ENCODE peak calls at places on chromosomes 4 and X, in five cellular contexts. One of them, this sample, is unnamed.
A peak's percentile ranks its signal among the peaks of the same experiment; 100 is the strongest.

GRCh38 chr4:1869530-1870327 is 1.5 kb upstream of the NSD2 start:
- ATAC-seq in IMR-90: no peak
- ATAC-seq in heart left ventricle: no peak
- ATAC-seq in upper lobe of left lung: no peak
- ATAC-seq in K562: peak; percentile 18
- ATAC-seq in this sample: no peak

GRCh38 chr4:110704748-110705439 is 82.0 kb upstream of the PITX2 start:
- ATAC-seq in IMR-90: no peak
- ATAC-seq in heart left ventricle: no peak
- ATAC-seq in upper lobe of left lung: peak; percentile 39
- ATAC-seq in K562: no peak
- ATAC-seq in this sample: no peak

GRCh38 chr4:41334182-41334581 is 77.5 kb downstream of the UCHL1 start:
- ATAC-seq in IMR-90: no peak
- ATAC-seq in heart left ventricle: no peak
- ATAC-seq in upper lobe of left lung: no peak
- ATAC-seq in K562: no peak
- ATAC-seq in this sample: no peak

GRCh38 chr4:8897768-8898167 is 26.1 kb upstream of the HMX1 start:
- ATAC-seq in IMR-90: no peak
- ATAC-seq in heart left ventricle: no peak
- ATAC-seq in upper lobe of left lung: peak; percentile 67
- ATAC-seq in K562: no peak
- ATAC-seq in this sample: no peak

GRCh38 chr4:99710681-99711345 is 53.2 kb upstream of the C4orf54 start:
- ATAC-seq in IMR-90: peak; percentile 86
- ATAC-seq in heart left ventricle: no peak
- ATAC-seq in upper lobe of left lung: no peak
- ATAC-seq in K562: no peak
- ATAC-seq in this sample: peak; percentile 43

GRCh38 chr4:85929926-85930325 is 429.9 kb downstream of the MAPK10 start:
- ATAC-seq in IMR-90: no peak
- ATAC-seq in heart left ventricle: no peak
- ATAC-seq in upper lobe of left lung: peak; percentile 35
- ATAC-seq in K562: no peak
- ATAC-seq in this sample: no peak

GRCh38 chr4:87025614-87026041 is 90.8 kb downstream of the AFF1 start:
- ATAC-seq in IMR-90: no peak
- ATAC-seq in heart left ventricle: no peak
- ATAC-seq in upper lobe of left lung: no peak
- ATAC-seq in K562: peak; percentile 42
- ATAC-seq in this sample: no peak

GRCh38 chr4:30616943-30617646 is 103.1 kb upstream of the PCDH7 start:
- ATAC-seq in IMR-90: no peak
- ATAC-seq in heart left ventricle: no peak
- ATAC-seq in upper lobe of left lung: no peak
- ATAC-seq in K562: no peak
- ATAC-seq in this sample: no peak

GRCh38 chrX:23773601-23774175 is 9.3 kb upstream of the SAT1 start:
- ATAC-seq in IMR-90: no peak
- ATAC-seq in heart left ventricle: no peak
- ATAC-seq in upper lobe of left lung: peak; percentile 61
- ATAC-seq in K562: no peak
- ATAC-seq in this sample: no peak

GRCh38 chr4:165970703-165971420 is 97.8 kb downstream of the TLL1 start:
- ATAC-seq in IMR-90: no peak
- ATAC-seq in heart left ventricle: no peak
- ATAC-seq in upper lobe of left lung: no peak
- ATAC-seq in K562: no peak
- ATAC-seq in this sample: no peak

GRCh38 chr4:174928174-174928573 is 10.0 kb downstream of the ADAM29 start:
- ATAC-seq in IMR-90: no peak
- ATAC-seq in heart left ventricle: no peak
- ATAC-seq in upper lobe of left lung: no peak
- ATAC-seq in K562: no peak
- ATAC-seq in this sample: no peak

GRCh38 chr4:147793973-147794690 is 62.2 kb downstream of the ARHGAP10 start:
- ATAC-seq in IMR-90: peak; percentile 36
- ATAC-seq in heart left ventricle: no peak
- ATAC-seq in upper lobe of left lung: no peak
- ATAC-seq in K562: no peak
- ATAC-seq in this sample: no peak

GRCh38 chrX:12011075-12011474 is 127.2 kb upstream of the FRMPD4 start:
- ATAC-seq in IMR-90: peak; percentile 58
- ATAC-seq in heart left ventricle: no peak
- ATAC-seq in upper lobe of left lung: no peak
- ATAC-seq in K562: no peak
- ATAC-seq in this sample: no peak

GRCh38 chrX:65924938-65925507 is 114.9 kb downstream of the VSIG4 start:
- ATAC-seq in IMR-90: no peak
- ATAC-seq in heart left ventricle: no peak
- ATAC-seq in upper lobe of left lung: no peak
- ATAC-seq in K562: peak; percentile 68
- ATAC-seq in this sample: no peak

GRCh38 chrX:151789179-151789800 is 54.7 kb downstream of the CNGA2 start:
- ATAC-seq in IMR-90: no peak
- ATAC-seq in heart left ventricle: no peak
- ATAC-seq in upper lobe of left lung: peak; percentile 90
- ATAC-seq in K562: peak; percentile 34
- ATAC-seq in this sample: peak; percentile 72

GRCh38 chr4:16826397-16826910 is 72.0 kb downstream of the LDB2 start:
- ATAC-seq in IMR-90: no peak
- ATAC-seq in heart left ventricle: no peak
- ATAC-seq in upper lobe of left lung: no peak
- ATAC-seq in K562: no peak
- ATAC-seq in this sample: no peak

GRCh38 chrX:73213734-73214133 is 917 bp downstream of the NAP1L2 start:
- ATAC-seq in IMR-90: no peak
- ATAC-seq in heart left ventricle: no peak
- ATAC-seq in upper lobe of left lung: no peak
- ATAC-seq in K562: no peak
- ATAC-seq in this sample: no peak

GRCh38 chr4:140930556-140930955 is 174.4 kb upstream of the TBC1D9 start:
- ATAC-seq in IMR-90: no peak
- ATAC-seq in heart left ventricle: peak; percentile 82
- ATAC-seq in upper lobe of left lung: no peak
- ATAC-seq in K562: no peak
- ATAC-seq in this sample: peak; percentile 49

GRCh38 chr4:57158221-57158620 is 48.0 kb upstream of the IGFBP7 start:
- ATAC-seq in IMR-90: peak; percentile 40
- ATAC-seq in heart left ventricle: no peak
- ATAC-seq in upper lobe of left lung: no peak
- ATAC-seq in K562: no peak
- ATAC-seq in this sample: no peak

GRCh38 chr4:101306225-101306624 is 41.1 kb downstream of the PPP3CA start:
- ATAC-seq in IMR-90: no peak
- ATAC-seq in heart left ventricle: no peak
- ATAC-seq in upper lobe of left lung: peak; percentile 65
- ATAC-seq in K562: no peak
- ATAC-seq in this sample: no peak

GRCh38 chr4:8675383-8675782 is 82.8 kb downstream of the CPZ start:
- ATAC-seq in IMR-90: peak; percentile 85
- ATAC-seq in heart left ventricle: no peak
- ATAC-seq in upper lobe of left lung: peak; percentile 44
- ATAC-seq in K562: peak; percentile 94
- ATAC-seq in this sample: no peak

GRCh38 chr4:98377626-98378025 is 116.4 kb downstream of the RAP1GDS1 start:
- ATAC-seq in IMR-90: peak; percentile 91
- ATAC-seq in heart left ventricle: no peak
- ATAC-seq in upper lobe of left lung: no peak
- ATAC-seq in K562: no peak
- ATAC-seq in this sample: no peak

GRCh38 chr4:165709526-165709925 is 163.5 kb upstream of the TLL1 start:
- ATAC-seq in IMR-90: no peak
- ATAC-seq in heart left ventricle: no peak
- ATAC-seq in upper lobe of left lung: peak; percentile 61
- ATAC-seq in K562: no peak
- ATAC-seq in this sample: peak; percentile 34

GRCh38 chrX:39808471-39808917 is 289.3 kb downstream of the BCOR start:
- ATAC-seq in IMR-90: peak; percentile 88
- ATAC-seq in heart left ventricle: no peak
- ATAC-seq in upper lobe of left lung: peak; percentile 24
- ATAC-seq in K562: no peak
- ATAC-seq in this sample: peak; percentile 21

GRCh38 chrX:79176028-79176427 is 31.5 kb downstream of the GPR174 start:
- ATAC-seq in IMR-90: no peak
- ATAC-seq in heart left ventricle: no peak
- ATAC-seq in upper lobe of left lung: no peak
- ATAC-seq in K562: no peak
- ATAC-seq in this sample: no peak

GRCh38 chrX:15877380-15877779 is 22.8 kb upstream of the AP1S2 start:
- ATAC-seq in IMR-90: peak; percentile 40
- ATAC-seq in heart left ventricle: no peak
- ATAC-seq in upper lobe of left lung: no peak
- ATAC-seq in K562: no peak
- ATAC-seq in this sample: no peak

GRCh38 chr4:184347251-184348239 is 126.8 kb downstream of the IRF2 start:
- ATAC-seq in IMR-90: no peak
- ATAC-seq in heart left ventricle: peak; percentile 11
- ATAC-seq in upper lobe of left lung: peak; percentile 74
- ATAC-seq in K562: peak; percentile 87
- ATAC-seq in this sample: peak; percentile 56
- TF ChIP-seq POLR2A in IMR-90: no peak
- TF ChIP-seq POLR2A in heart left ventricle: peak; percentile 26
- TF ChIP-seq POLR2A in upper lobe of left lung: no peak
- TF ChIP-seq POLR2A in K562: no peak
- TF ChIP-seq POLR2A in this sample: no peak

GRCh38 chr4:133641191-133641590 is 492.1 kb downstream of the PCDH10 start:
- ATAC-seq in IMR-90: no peak
- ATAC-seq in heart left ventricle: no peak
- ATAC-seq in upper lobe of left lung: no peak
- ATAC-seq in K562: no peak
- ATAC-seq in this sample: no peak
- H3K27ac ChIP-seq in IMR-90: no peak overlapping the region
- H3K27ac ChIP-seq in heart left ventricle: no peak overlapping the region
- H3K27ac ChIP-seq in upper lobe of left lung: no peak overlapping the region
- H3K27ac ChIP-seq in K562: no peak overlapping the region
- H3K27ac ChIP-seq in this sample: no peak overlapping the region

DNA sequence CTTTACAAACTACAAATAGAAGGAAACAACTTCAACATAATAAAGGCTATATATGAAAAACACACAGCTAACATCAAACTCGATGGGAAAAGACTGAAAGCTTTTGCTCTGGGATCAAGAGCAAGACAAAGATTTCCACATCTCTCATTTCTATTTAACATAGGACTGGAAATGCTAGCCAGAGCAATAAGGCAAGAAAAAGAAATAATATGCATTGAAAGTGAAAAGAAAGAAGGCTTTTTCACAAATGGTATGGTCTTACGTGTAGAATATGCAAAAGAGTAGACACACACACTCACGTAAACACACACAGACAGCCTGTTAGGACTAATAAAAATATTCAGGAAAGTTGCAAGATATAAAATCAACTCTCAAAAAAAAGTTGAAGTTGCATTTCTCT is 660.5 kb upstream of the PCDH10 start:
- ATAC-seq in IMR-90: no peak
- ATAC-seq in heart left ventricle: no peak
- ATAC-seq in upper lobe of left lung: no peak
- ATAC-seq in K562: no peak
- ATAC-seq in this sample: no peak
- TF ChIP-seq CTCF in IMR-90: no peak
- TF ChIP-seq CTCF in heart left ventricle: no peak
- TF ChIP-seq CTCF in upper lobe of left lung: no peak
- TF ChIP-seq CTCF in K562: no peak
- TF ChIP-seq CTCF in this sample: no peak

DNA sequence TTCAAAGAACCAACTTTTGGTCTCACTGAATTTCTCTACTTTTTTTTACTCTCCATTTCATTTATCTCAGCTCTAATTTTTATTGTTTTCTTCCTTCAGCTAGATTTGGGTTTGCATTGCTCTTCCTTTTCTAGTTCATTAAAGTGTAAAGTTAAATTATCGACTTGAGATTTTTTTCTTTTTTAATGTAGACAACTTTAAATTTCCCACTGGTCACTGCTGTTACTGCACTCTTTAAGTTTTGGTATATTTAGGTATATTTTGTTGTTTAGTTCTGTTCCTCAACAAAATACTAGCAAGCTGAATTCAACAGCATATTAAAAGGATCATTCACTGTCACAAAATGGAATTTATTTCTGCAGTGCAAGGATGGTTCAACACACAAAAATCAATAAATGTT is 572.0 kb upstream of the DIAPH2 start:
- ATAC-seq in IMR-90: no peak
- ATAC-seq in heart left ventricle: no peak
- ATAC-seq in upper lobe of left lung: no peak
- ATAC-seq in K562: no peak
- ATAC-seq in this sample: no peak
- TF ChIP-seq POLR2A in IMR-90: no peak
- TF ChIP-seq POLR2A in heart left ventricle: no peak
- TF ChIP-seq POLR2A in upper lobe of left lung: no peak
- TF ChIP-seq POLR2A in K562: no peak
- TF ChIP-seq POLR2A in this sample: no peak